ENCODE peak calls at places on chromosomes 5 and 9, in seven cellular contexts. B is HCT116, A is colonic mucosa, E is lower lobe of right lung, R is AG04450, V is upper lobe of right lung, W is left lung. H is an unnamed sample.

GRCh38 chr5:53877243-53877642 is 316.8 kb downstream of the NDUFS4 start:
- DNase-seq in V (no peak), R (peak; percentile 32), B (no peak), W (no peak), A (no peak), E (no peak), H (no peak)

GRCh38 chr5:157303667-157304327 is 37.9 kb downstream of the CYFIP2 start:
- DNase-seq in R (no peak), A (no peak), B (no peak), E (no peak), V (no peak), W (no peak), H (no peak)

GRCh38 chr9:32966036-32966435 is 35.4 kb downstream of the APTX start:
- DNase-seq in R (no peak), E (no peak), B (no peak), A (no peak), V (no peak), W (no peak), H (no peak)

GRCh38 chr5:612498-613424 is 621 bp downstream of the CEP72 start:
- DNase-seq in R (no peak), E (no peak), A (peak; percentile 39), W (peak; percentile 44), B (peak; percentile 16), V (no peak), H (no peak)

GRCh38 chr9:136977223-136978072 is at the start of gene PTGDS:
- DNase-seq in E (no peak), R (no peak), W (peak; percentile 58), V (no peak), A (no peak), B (no peak), H (no peak)

GRCh38 chr5:68068204-68068603 is 147.4 kb upstream of the PIK3R1 start:
- DNase-seq in A (no peak), B (no peak), W (no peak), R (no peak), V (no peak), E (no peak), H (no peak)

GRCh38 chr5:170049713-170050112 is 56.0 kb upstream of the FOXI1 start:
- DNase-seq in R (no peak), V (no peak), W (no peak), A (no peak), E (no peak), B (no peak), H (no peak)

GRCh38 chr5:129122560-129122959 is 28.0 kb downstream of the ISOC1 start:
- DNase-seq in W (no peak), B (no peak), E (no peak), A (no peak), V (no peak), R (no peak), H (no peak)

GRCh38 chr5:1004598-1005361 is 3.8 kb upstream of the NKD2 start:
- DNase-seq in R (no peak), A (peak; percentile 70), E (peak; percentile 82), W (peak; percentile 65), B (no peak), V (peak; percentile 87), H (no peak)

GRCh38 chr9:86660146-86660545 is 287.2 kb downstream of the GAS1 start:
- DNase-seq in W (no peak), V (no peak), B (no peak), R (peak; percentile 73), E (no peak), A (no peak), H (no peak)

GRCh38 chr5:126044111-126044668 is 379.0 kb upstream of the GRAMD2B start:
- DNase-seq in B (no peak), V (no peak), W (no peak), R (peak; percentile 6), A (no peak), E (no peak), H (no peak)

GRCh38 chr9:131228988-131229387 is 47.3 kb downstream of the FAM78A start:
- DNase-seq in E (no peak), B (no peak), W (no peak), A (no peak), R (peak; percentile 59), V (no peak), H (no peak)

GRCh38 chr9:35114113-35114847 is 1.4 kb downstream of the ATOSB start:
- DNase-seq in R (peak; percentile 83), A (peak; percentile 95), E (peak; percentile 89), V (peak; percentile 87), B (peak; percentile 51), W (peak; percentile 93), H (no peak)

GRCh38 chr9:89845862-89846261 is 241.1 kb downstream of the GADD45G start:
- DNase-seq in A (no peak), W (no peak), R (no peak), E (no peak), V (peak; percentile 31), B (no peak), H (no peak)

GRCh38 chr9:135663451-135663770 is 302 bp downstream of the LCN9 start:
- DNase-seq in E (no peak), A (no peak), R (no peak), B (no peak), W (no peak), V (no peak), H (no peak)

GRCh38 chr5:56412601-56413379 is 179.7 kb upstream of the ANKRD55 start:
- DNase-seq in V (peak; percentile 65), E (peak; percentile 78), A (peak; percentile 36), B (no peak), R (no peak), W (peak; percentile 85), H (no peak)

GRCh38 chr9:72352911-72353388 is 12.1 kb downstream of the ZFAND5 start:
- DNase-seq in W (no peak), V (no peak), E (no peak), B (no peak), A (no peak), R (no peak), H (no peak)

GRCh38 chr5:168827636-168828035 is 248.5 kb upstream of the PANK3 start:
- DNase-seq in A (no peak), R (no peak), V (no peak), W (no peak), E (no peak), B (no peak), H (no peak)

GRCh38 chr9:81787747-81788632 is 98.6 kb upstream of the TLE1 start:
- DNase-seq in V (no peak), B (no peak), W (peak; percentile 37), E (no peak), R (peak; percentile 43), A (peak; percentile 53), H (no peak)

GRCh38 chr9:99466104-99466503 is 244.0 kb downstream of the SEC61B start:
- DNase-seq in W (no peak), V (no peak), R (no peak), A (no peak), E (no peak), B (no peak), H (no peak)

DNA sequence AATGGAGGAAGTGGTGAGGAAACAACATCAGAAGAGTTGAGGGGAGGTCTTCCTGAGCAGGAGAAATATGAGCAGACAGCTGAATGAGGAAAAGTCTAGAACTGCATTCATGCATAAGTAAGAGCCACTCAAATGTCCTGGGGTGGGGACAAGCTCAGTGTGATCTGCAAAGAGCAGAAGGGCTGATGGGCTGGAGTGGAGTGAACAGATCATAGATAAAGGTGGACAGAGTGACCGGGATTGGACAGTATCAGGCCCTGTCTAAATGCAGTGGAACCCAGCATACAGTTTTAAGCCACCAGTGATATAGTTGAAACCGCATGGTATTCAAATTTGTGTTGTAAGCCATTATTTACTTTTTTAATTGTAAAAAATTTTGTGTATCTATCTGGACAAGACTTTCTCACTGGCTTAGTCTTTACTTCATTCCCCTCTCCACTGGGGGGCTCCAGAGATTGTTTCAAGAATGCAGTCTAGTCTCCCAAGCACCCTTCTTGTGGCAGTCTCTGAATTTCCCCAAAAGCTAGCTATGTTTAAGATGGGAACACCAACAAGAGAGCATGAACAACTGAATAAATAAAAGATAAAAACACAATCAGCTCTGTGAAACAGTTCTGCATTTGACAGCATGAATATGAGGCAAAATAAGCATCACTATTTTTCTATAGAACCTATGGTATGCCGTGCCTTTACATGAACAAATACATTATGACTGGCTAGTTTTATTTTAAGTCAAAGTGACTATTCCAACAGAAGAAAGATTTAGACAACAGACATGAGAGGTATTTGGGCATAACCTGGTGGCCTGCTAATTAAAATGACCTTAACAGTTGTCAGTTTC is 10.7 kb upstream of the STK32A start:
- DNase-seq in R (no peak), A (peak; percentile 38), E (no peak), B (peak; percentile 36), W (no peak), V (no peak), H (no peak)
- TF ChIP-seq CTCF in R (peak; percentile 72), A (peak; percentile 62), E (peak; percentile 69), B (peak; percentile 61), W (peak; percentile 54), V (peak; percentile 75), H (peak; percentile 66)

GRCh38 chr5:112097768-112098167 is 321.3 kb downstream of the EPB41L4A start:
- DNase-seq in E (no peak), W (no peak), B (no peak), A (no peak), V (no peak), R (no peak), H (no peak)
- H3K4me3 ChIP-seq in E (no peak overlapping the region), W (no peak overlapping the region), B (no peak overlapping the region), A (no peak overlapping the region), V (peak overlapping the region; percentile 11), R (no peak overlapping the region), H (no peak overlapping the region)

GRCh38 chr5:74031536-74031935 is 405.5 kb downstream of the ARHGEF28 start:
- DNase-seq in E (no peak), B (no peak), A (no peak), V (no peak), R (no peak), W (no peak), H (no peak)
- TF ChIP-seq CTCF in E (no peak), B (no peak), A (no peak), V (no peak), R (no peak), W (no peak), H (no peak)

GRCh38 chr5:151023047-151023615 is 2.7 kb downstream of the GPX3 start:
- DNase-seq in V (no peak), W (peak; percentile 65), R (no peak), A (peak; percentile 49), E (peak; percentile 55), B (no peak), H (peak; percentile 94)

GRCh38 chr5:151024440-151024839 is 4.0 kb downstream of the GPX3 start:
- DNase-seq in R (no peak), V (no peak), W (no peak), E (no peak), B (no peak), A (no peak), H (no peak)

GRCh38 chr5:151023651-151024050 is 3.3 kb downstream of the GPX3 start:
- DNase-seq in B (no peak), E (peak; percentile 68), R (no peak), A (peak; percentile 67), W (peak; percentile 61), V (peak; percentile 72), H (peak; percentile 82)

GRCh38 chr5:151021771-151022170 is 1.4 kb downstream of the GPX3 start:
- DNase-seq in W (no peak), R (no peak), B (no peak), E (no peak), A (no peak), V (no peak), H (no peak)

DNA sequence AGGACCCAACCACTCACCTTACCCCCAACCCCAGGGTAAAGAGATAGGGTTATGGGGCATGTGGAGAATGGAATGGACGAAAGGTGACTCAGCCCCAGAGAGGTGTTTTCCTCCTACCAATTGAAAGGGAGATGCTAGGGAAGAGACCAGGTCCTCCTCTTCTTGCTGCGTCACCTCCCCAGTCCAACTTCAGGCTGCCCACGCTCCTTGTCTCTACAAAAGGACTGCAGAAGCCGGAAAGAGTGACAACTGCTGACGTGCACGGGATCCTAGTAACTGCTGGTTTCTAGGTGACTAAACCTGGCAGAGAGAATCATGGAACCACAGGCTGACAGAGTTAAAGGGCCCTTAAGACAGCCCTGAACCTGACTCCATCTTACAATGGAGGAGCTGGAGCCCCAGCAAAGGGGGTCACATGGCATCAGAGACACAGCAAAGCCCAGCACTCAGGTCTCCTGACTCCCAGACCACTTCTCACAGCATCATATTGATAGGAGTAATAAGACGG is 2.2 kb downstream of the GPX3 start:
- DNase-seq in R (no peak), V (no peak), E (no peak), W (no peak), B (no peak), A (no peak), H (no peak)
- H3K4me3 ChIP-seq in R (no peak overlapping the region), V (peak overlapping the region; percentile 82), E (peak overlapping the region; percentile 89), W (peak overlapping the region; percentile 0), B (no peak overlapping the region), A (no peak overlapping the region), H (no peak overlapping the region)